ENCODE peak calls at places on chromosomes 2 and 18, in five cellular contexts. T is GM23248, L is neural progenitor cell, P is GM23338, U is PC-3. F is an unnamed sample. For H3F3A and H3K4me1, the result is how much of the 10 kb centered on the place peaks cover.

GRCh38 chr2:47205576-47206141 is 50.6 kb upstream of the STPG4 start:
- DNase-seq in T (peak), L (no peak), P (no peak), U (no peak), F (no peak)

GRCh38 chr2:2183135-2183534 is 147.9 kb downstream of the MYT1L start:
- DNase-seq in T (no peak), L (no peak), P (no peak), U (no peak), F (no peak)

GRCh38 chr2:167721593-167721992 is 525.8 kb downstream of the STK39 start:
- DNase-seq in T (no peak), L (no peak), P (peak), U (no peak), F (no peak)

GRCh38 chr2:42572297-42573081 is 4.1 kb downstream of the MTA3 start:
- DNase-seq in T (no peak), L (no peak), P (no peak), U (no peak), F (no peak)

GRCh38 chr2:65142515-65142914 is 12.6 kb upstream of the RAB1A start:
- DNase-seq in T (peak), L (no peak), P (no peak), U (peak), F (no peak)

GRCh38 chr18:79611040-79611681 is 68.4 kb upstream of the CTDP1 start:
- DNase-seq in T (peak), L (no peak), P (peak), U (peak), F (peak)

GRCh38 chr2:134401081-134401497 is 147.2 kb downstream of the MGAT5 start:
- DNase-seq in T (peak), L (no peak), P (no peak), U (no peak), F (no peak)

GRCh38 chr2:128799284-128799552 is 480.6 kb upstream of the HS6ST1 start:
- DNase-seq in T (no peak), L (no peak), P (no peak), U (no peak), F (no peak)

GRCh38 chr2:215577356-215577755 is 141.5 kb upstream of the FN1 start:
- DNase-seq in T (peak), L (no peak), P (no peak), U (peak), F (no peak)

GRCh38 chr2:131031431-131031841 is 61.8 kb downstream of the FAM168B start:
- DNase-seq in T (no peak), L (no peak), P (no peak), U (no peak), F (no peak)

GRCh38 chr2:119407430-119408220 is 24.0 kb upstream of the TMEM37 start:
- DNase-seq in T (peak), L (peak), P (peak), U (peak), F (peak)

GRCh38 chr18:36066001-36066400 is 1.4 kb downstream of the RPRD1A start:
- DNase-seq in T (peak), L (no peak), P (no peak), U (peak), F (no peak)

GRCh38 chr2:189350515-189351209 is 90.6 kb upstream of the WDR75 start:
- DNase-seq in T (peak), L (no peak), P (no peak), U (peak), F (no peak)

GRCh38 chr2:53424902-53425301 is 342.7 kb upstream of the CHAC2 start:
- DNase-seq in T (no peak), L (no peak), P (no peak), U (no peak), F (no peak)

GRCh38 chr2:223815186-223815883 is 22.0 kb downstream of the AP1S3 start:
- DNase-seq in T (peak), L (no peak), P (no peak), U (peak), F (peak)

GRCh38 chr2:106124126-106124756 is 69.9 kb downstream of the UXS1 start:
- DNase-seq in T (no peak), L (no peak), P (no peak), U (no peak), F (no peak)

GRCh38 chr18:49491534-49491856 is 4.5 kb upstream of the C18orf32 start:
- DNase-seq in T (no peak), L (no peak), P (no peak), U (no peak), F (no peak)
- H3F3A ChIP-seq in T (half or more), L (half or more), P (under half), U (under half), F (half or more)

GRCh38 chr2:112794841-112795240 is 10.5 kb upstream of the IL1A start:
- DNase-seq in T (no peak), L (no peak), P (no peak), U (no peak), F (no peak)
- H3K4me1 ChIP-seq in T (under half), L (under half), P (under half), U (under half), F (half or more)

GRCh38 chr2:118224144-118224887 is 136.0 kb downstream of the INSIG2 start:
- DNase-seq in T (peak), L (peak), P (peak), U (no peak), F (no peak)

GRCh38 chr2:118224888-118225264 is 136.6 kb downstream of the INSIG2 start:
- DNase-seq in T (no peak), L (peak), P (peak), U (no peak), F (no peak)

GRCh38 chr2:118222643-118223486 is 134.6 kb downstream of the INSIG2 start:
- DNase-seq in T (peak), L (peak), P (no peak), U (no peak), F (no peak)

GRCh38 chr2:118221952-118222594 is 133.8 kb downstream of the INSIG2 start:
- DNase-seq in T (peak), L (peak), P (peak), U (peak), F (peak)

GRCh38 chr2:118223487-118224136 is 135.3 kb downstream of the INSIG2 start:
- DNase-seq in T (peak), L (peak), P (peak), U (no peak), F (no peak)
- TF ChIP-seq EZH2 in T (no peak), L (no peak), P (peak), U (no peak), F (no peak)

GRCh38 chr2:109168716-109169115 is 39.7 kb downstream of the SH3RF3 start:
- DNase-seq in T (no peak), L (no peak), P (no peak), U (no peak), F (no peak)
- H3F3A ChIP-seq in T (half or more), L (under half), P (under half), U (under half), F (under half)

DNA sequence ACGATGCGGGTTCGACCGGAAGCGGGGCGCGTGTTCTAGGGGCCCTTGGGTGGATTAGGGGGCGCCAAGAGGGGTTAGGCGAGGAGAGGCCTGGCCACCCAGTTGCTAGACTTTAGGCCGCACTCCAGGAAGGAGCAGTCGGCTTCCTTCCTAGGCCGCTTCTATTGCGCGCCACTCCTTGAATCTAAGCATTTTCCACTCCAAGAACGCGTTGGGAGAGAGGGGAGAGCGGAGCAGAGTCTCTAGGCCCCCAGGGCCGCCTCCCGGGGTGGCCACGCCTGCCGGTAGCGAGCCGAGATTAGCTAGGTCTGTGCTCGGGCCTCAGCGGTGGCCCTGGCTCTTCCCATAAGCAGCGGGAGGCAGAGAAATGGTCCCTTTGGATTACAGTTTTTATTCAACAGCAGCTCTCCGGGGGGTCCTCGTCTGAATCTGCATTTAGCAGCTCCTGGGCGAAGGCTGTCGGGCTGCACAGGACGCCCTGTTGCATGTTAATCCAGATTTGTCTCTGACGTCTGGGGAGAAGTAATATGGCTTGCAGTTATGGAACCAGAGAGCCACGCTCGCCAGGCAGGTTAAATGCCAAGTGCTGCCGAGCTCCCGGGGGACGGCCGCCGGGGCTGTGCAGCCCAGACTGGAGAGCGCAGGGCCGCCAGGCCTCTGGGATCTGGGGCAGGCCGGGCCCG is 11.4 kb downstream of the MEIS1 start:
- DNase-seq in T (peak), L (peak), P (peak), U (no peak), F (no peak)
- H3K4me1 ChIP-seq in T (under half), L (under half), P (half or more), U (under half), F (under half)

GRCh38 chr2:37672104-37672869 is 845 bp upstream of the CDC42EP3 start:
- DNase-seq in T (peak), L (peak), P (peak), U (peak), F (peak)
- TF ChIP-seq EZH2 in T (no peak), L (no peak), P (no peak), U (no peak), F (no peak)

GRCh38 chr2:181307203-181307991 is 149.8 kb upstream of the ITGA4 start:
- DNase-seq in T (no peak), L (no peak), P (no peak), U (no peak), F (no peak)
- H3F3A ChIP-seq in T (under half), L (under half), P (under half), U (under half), F (under half)

GRCh38 chr2:217876253-217876570 is 126.6 kb downstream of the TNS1 start:
- DNase-seq in T (no peak), L (no peak), P (no peak), U (no peak), F (no peak)

GRCh38 chr2:217880490-217880889 is 122.3 kb downstream of the TNS1 start:
- DNase-seq in T (no peak), L (no peak), P (no peak), U (no peak), F (no peak)

GRCh38 chr2:217875556-217876252 is 127.1 kb downstream of the TNS1 start:
- DNase-seq in T (peak), L (no peak), P (no peak), U (no peak), F (no peak)

GRCh38 chr2:217878865-217879595 is 123.8 kb downstream of the TNS1 start:
- DNase-seq in T (no peak), L (peak), P (peak), U (no peak), F (no peak)

DNA sequence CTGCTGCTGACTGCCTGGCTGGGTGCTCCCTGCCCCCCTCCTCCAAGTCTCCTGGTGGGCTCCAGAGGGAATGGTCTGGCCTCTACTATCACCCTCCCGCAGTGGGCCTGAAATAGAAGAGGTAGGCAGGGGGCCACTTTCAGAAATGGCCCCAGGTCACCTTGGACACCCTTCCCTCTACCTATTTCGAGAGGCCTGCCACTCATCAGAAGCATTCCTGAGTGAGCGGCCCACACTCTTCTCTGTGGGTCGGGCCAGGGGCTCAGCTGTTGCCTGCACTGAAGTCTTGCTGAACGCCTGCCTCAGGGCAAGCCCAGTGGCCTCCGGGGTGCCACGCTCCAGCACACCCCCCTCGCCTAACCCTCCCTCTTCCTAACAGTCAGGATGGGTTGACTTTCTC is 124.9 kb downstream of the TNS1 start:
- DNase-seq in T (no peak), L (no peak), P (no peak), U (no peak), F (no peak)
- H3K4me1 ChIP-seq in T (under half), L (under half), P (under half), U (under half), F (under half)

F was measured in PC-9.